ENCODE peak calls at places on chromosomes 7 and 10, in six cellular contexts. One of them, this sample, is unnamed.

GRCh38 chr7:85103962-85104361 is 82.9 kb downstream of the SEMA3D start:
- DNase-seq in brain microvascular endothelial cell: no peak
- DNase-seq in fibroblast of lung: peak
- DNase-seq in astrocyte of the cerebellum: no peak
- DNase-seq in right atrium auricular region: no peak
- DNase-seq in epithelial cell of esophagus: peak
- DNase-seq in this sample: peak

GRCh38 chr7:151010002-151010306 is 14.3 kb downstream of the ATG9B start:
- DNase-seq in brain microvascular endothelial cell: no peak
- DNase-seq in fibroblast of lung: no peak
- DNase-seq in astrocyte of the cerebellum: no peak
- DNase-seq in right atrium auricular region: no peak
- DNase-seq in epithelial cell of esophagus: no peak
- DNase-seq in this sample: no peak

GRCh38 chr7:31416381-31416780 is 75.9 kb upstream of the NEUROD6 start:
- DNase-seq in brain microvascular endothelial cell: no peak
- DNase-seq in fibroblast of lung: no peak
- DNase-seq in astrocyte of the cerebellum: no peak
- DNase-seq in right atrium auricular region: no peak
- DNase-seq in epithelial cell of esophagus: no peak
- DNase-seq in this sample: no peak

GRCh38 chr7:149558149-149558861 is 60.7 kb upstream of the ZNF746 start:
- DNase-seq in brain microvascular endothelial cell: no peak
- DNase-seq in fibroblast of lung: peak
- DNase-seq in astrocyte of the cerebellum: peak
- DNase-seq in right atrium auricular region: no peak
- DNase-seq in epithelial cell of esophagus: peak
- DNase-seq in this sample: no peak

GRCh38 chr7:30166155-30166840 is 31.5 kb downstream of the MTURN start:
- DNase-seq in brain microvascular endothelial cell: no peak
- DNase-seq in fibroblast of lung: no peak
- DNase-seq in astrocyte of the cerebellum: no peak
- DNase-seq in right atrium auricular region: no peak
- DNase-seq in epithelial cell of esophagus: peak
- DNase-seq in this sample: no peak

GRCh38 chr7:151782598-151783448 is 94.1 kb downstream of the PRKAG2 start:
- DNase-seq in brain microvascular endothelial cell: peak
- DNase-seq in fibroblast of lung: peak
- DNase-seq in astrocyte of the cerebellum: no peak
- DNase-seq in right atrium auricular region: peak
- DNase-seq in epithelial cell of esophagus: peak
- DNase-seq in this sample: peak

GRCh38 chr10:21083861-21084260 is 186.8 kb upstream of the NEBL start:
- DNase-seq in brain microvascular endothelial cell: no peak
- DNase-seq in fibroblast of lung: no peak
- DNase-seq in astrocyte of the cerebellum: no peak
- DNase-seq in right atrium auricular region: no peak
- DNase-seq in epithelial cell of esophagus: peak
- DNase-seq in this sample: no peak

GRCh38 chr10:69874464-69874863 is 72.8 kb downstream of the COL13A1 start:
- DNase-seq in brain microvascular endothelial cell: peak
- DNase-seq in fibroblast of lung: peak
- DNase-seq in astrocyte of the cerebellum: no peak
- DNase-seq in right atrium auricular region: no peak
- DNase-seq in epithelial cell of esophagus: peak
- DNase-seq in this sample: peak

GRCh38 chr10:90887555-90887954 is 15.8 kb downstream of the RPP30 start:
- DNase-seq in brain microvascular endothelial cell: no peak
- DNase-seq in fibroblast of lung: no peak
- DNase-seq in astrocyte of the cerebellum: no peak
- DNase-seq in right atrium auricular region: no peak
- DNase-seq in epithelial cell of esophagus: no peak
- DNase-seq in this sample: peak

GRCh38 chr10:101228682-101229274 is 485 bp downstream of the LBX1 start:
- DNase-seq in brain microvascular endothelial cell: no peak
- DNase-seq in fibroblast of lung: no peak
- DNase-seq in astrocyte of the cerebellum: no peak
- DNase-seq in right atrium auricular region: no peak
- DNase-seq in epithelial cell of esophagus: no peak
- DNase-seq in this sample: no peak

GRCh38 chr7:105580022-105580740 is 1.1 kb downstream of the EFCAB10 start:
- DNase-seq in brain microvascular endothelial cell: no peak
- DNase-seq in fibroblast of lung: peak
- DNase-seq in astrocyte of the cerebellum: no peak
- DNase-seq in right atrium auricular region: no peak
- DNase-seq in epithelial cell of esophagus: peak
- DNase-seq in this sample: peak

GRCh38 chr10:28661035-28661434 is 16.3 kb upstream of the BAMBI start:
- DNase-seq in brain microvascular endothelial cell: peak
- DNase-seq in fibroblast of lung: peak
- DNase-seq in astrocyte of the cerebellum: peak
- DNase-seq in right atrium auricular region: no peak
- DNase-seq in epithelial cell of esophagus: peak
- DNase-seq in this sample: peak

GRCh38 chr7:6268023-6268908 is 4.2 kb downstream of the CYTH3 start:
- DNase-seq in brain microvascular endothelial cell: no peak
- DNase-seq in fibroblast of lung: no peak
- DNase-seq in astrocyte of the cerebellum: no peak
- DNase-seq in right atrium auricular region: no peak
- DNase-seq in epithelial cell of esophagus: no peak
- DNase-seq in this sample: no peak

GRCh38 chr10:1136268-1136667 is 80.1 kb downstream of the WDR37 start:
- DNase-seq in brain microvascular endothelial cell: no peak
- DNase-seq in fibroblast of lung: no peak
- DNase-seq in astrocyte of the cerebellum: no peak
- DNase-seq in right atrium auricular region: no peak
- DNase-seq in epithelial cell of esophagus: no peak
- DNase-seq in this sample: no peak

GRCh38 chr7:521221-522070 is 1.8 kb upstream of the PDGFA start:
- DNase-seq in brain microvascular endothelial cell: peak
- DNase-seq in fibroblast of lung: peak
- DNase-seq in astrocyte of the cerebellum: no peak
- DNase-seq in right atrium auricular region: peak
- DNase-seq in epithelial cell of esophagus: no peak
- DNase-seq in this sample: no peak

DNA sequence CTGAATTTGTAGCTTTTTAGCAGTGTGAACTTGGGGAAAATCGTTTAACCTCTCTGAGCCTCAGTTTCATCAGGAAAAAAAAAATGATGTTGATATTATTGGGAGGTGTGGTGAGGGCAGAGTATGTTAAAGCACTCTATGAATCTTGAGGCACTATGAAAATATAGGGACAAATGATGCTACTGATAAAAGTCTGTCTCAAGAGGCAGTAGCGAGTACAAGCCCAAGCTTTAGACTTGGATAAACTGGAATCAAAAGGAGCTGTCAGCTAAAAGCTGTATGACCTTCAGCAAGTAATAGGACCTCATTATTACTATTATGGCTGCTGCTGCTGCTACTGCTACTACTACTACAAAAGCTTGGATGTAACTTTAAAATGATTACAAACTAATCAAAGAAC is 8.4 kb downstream of the ZNF277 start:
- DNase-seq in brain microvascular endothelial cell: no peak
- DNase-seq in fibroblast of lung: no peak
- DNase-seq in astrocyte of the cerebellum: no peak
- DNase-seq in right atrium auricular region: no peak
- DNase-seq in epithelial cell of esophagus: no peak
- DNase-seq in this sample: peak
- TF ChIP-seq CTCF in brain microvascular endothelial cell: no peak
- TF ChIP-seq CTCF in fibroblast of lung: no peak
- TF ChIP-seq CTCF in astrocyte of the cerebellum: peak
- TF ChIP-seq CTCF in right atrium auricular region: no peak
- TF ChIP-seq CTCF in epithelial cell of esophagus: no peak
- TF ChIP-seq CTCF in this sample: no peak

DNA sequence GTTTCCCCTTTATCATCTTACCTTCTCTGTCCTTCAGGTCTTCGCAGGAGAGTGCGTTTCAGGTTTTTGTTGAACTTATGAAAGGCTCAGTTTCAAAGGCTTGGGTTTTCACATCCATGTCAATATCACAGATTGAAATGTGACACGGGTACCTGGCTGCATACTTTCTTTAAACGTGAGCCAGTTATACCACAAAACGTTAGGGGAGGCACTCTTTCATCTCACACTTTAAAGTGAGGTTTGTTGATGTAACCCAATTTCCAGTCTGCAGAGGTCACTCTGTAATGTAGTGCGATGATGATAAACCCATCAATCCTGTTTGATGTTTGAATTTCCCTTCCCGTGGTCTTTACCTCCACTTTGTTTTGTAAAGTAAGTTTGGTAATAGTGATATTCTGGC is 506.9 kb downstream of the SUGCT start:
- DNase-seq in brain microvascular endothelial cell: no peak
- DNase-seq in fibroblast of lung: no peak
- DNase-seq in astrocyte of the cerebellum: no peak
- DNase-seq in right atrium auricular region: no peak
- DNase-seq in epithelial cell of esophagus: no peak
- DNase-seq in this sample: no peak
- H3K4me3 ChIP-seq in brain microvascular endothelial cell: no peak
- H3K4me3 ChIP-seq in fibroblast of lung: no peak
- H3K4me3 ChIP-seq in astrocyte of the cerebellum: no peak
- H3K4me3 ChIP-seq in right atrium auricular region: no peak
- H3K4me3 ChIP-seq in epithelial cell of esophagus: no peak
- H3K4me3 ChIP-seq in this sample: no peak

DNA sequence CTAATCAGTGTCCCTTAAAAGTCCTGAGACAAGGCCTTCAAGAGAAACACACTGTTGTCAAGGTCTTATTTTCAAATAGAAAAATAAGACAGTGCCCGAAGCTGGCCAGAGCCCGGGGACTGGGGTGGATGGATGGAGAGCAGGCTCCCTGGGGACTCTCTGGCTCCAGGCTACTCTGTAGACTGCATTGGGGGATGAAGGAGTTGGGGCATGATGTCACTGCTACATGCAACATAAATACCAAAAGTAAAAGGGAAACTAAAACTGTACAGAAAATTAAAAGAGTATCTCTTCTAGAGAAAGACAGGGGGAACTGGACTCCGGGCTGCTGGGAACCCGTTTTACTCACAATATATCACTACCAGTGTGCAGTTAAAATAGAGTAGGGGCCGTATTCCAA is 629.8 kb downstream of the KCNMA1 start:
- DNase-seq in brain microvascular endothelial cell: no peak
- DNase-seq in fibroblast of lung: no peak
- DNase-seq in astrocyte of the cerebellum: no peak
- DNase-seq in right atrium auricular region: no peak
- DNase-seq in epithelial cell of esophagus: no peak
- DNase-seq in this sample: no peak
- TF ChIP-seq CTCF in brain microvascular endothelial cell: no peak
- TF ChIP-seq CTCF in fibroblast of lung: no peak
- TF ChIP-seq CTCF in astrocyte of the cerebellum: no peak
- TF ChIP-seq CTCF in right atrium auricular region: no peak
- TF ChIP-seq CTCF in epithelial cell of esophagus: no peak
- TF ChIP-seq CTCF in this sample: no peak

GRCh38 chr10:84540022-84540616 is 211.7 kb downstream of the CCSER2 start:
- DNase-seq in brain microvascular endothelial cell: peak
- DNase-seq in fibroblast of lung: peak
- DNase-seq in astrocyte of the cerebellum: peak
- DNase-seq in right atrium auricular region: no peak
- DNase-seq in epithelial cell of esophagus: peak
- DNase-seq in this sample: peak
- H3K4me3 ChIP-seq in brain microvascular endothelial cell: peak
- H3K4me3 ChIP-seq in fibroblast of lung: peak
- H3K4me3 ChIP-seq in astrocyte of the cerebellum: peak
- H3K4me3 ChIP-seq in right atrium auricular region: no peak
- H3K4me3 ChIP-seq in epithelial cell of esophagus: no peak
- H3K4me3 ChIP-seq in this sample: peak

GRCh38 chr10:113474756-113475155 is 78.1 kb upstream of the HABP2 start:
- DNase-seq in brain microvascular endothelial cell: no peak
- DNase-seq in fibroblast of lung: peak
- DNase-seq in astrocyte of the cerebellum: no peak
- DNase-seq in right atrium auricular region: no peak
- DNase-seq in epithelial cell of esophagus: no peak
- DNase-seq in this sample: no peak

GRCh38 chr10:113473851-113474250 is 79.0 kb upstream of the HABP2 start:
- DNase-seq in brain microvascular endothelial cell: no peak
- DNase-seq in fibroblast of lung: peak
- DNase-seq in astrocyte of the cerebellum: peak
- DNase-seq in right atrium auricular region: no peak
- DNase-seq in epithelial cell of esophagus: no peak
- DNase-seq in this sample: peak

GRCh38 chr10:113476673-113477072 is 76.2 kb upstream of the HABP2 start:
- DNase-seq in brain microvascular endothelial cell: no peak
- DNase-seq in fibroblast of lung: no peak
- DNase-seq in astrocyte of the cerebellum: no peak
- DNase-seq in right atrium auricular region: no peak
- DNase-seq in epithelial cell of esophagus: no peak
- DNase-seq in this sample: no peak

GRCh38 chr10:113476191-113476590 is 76.7 kb upstream of the HABP2 start:
- DNase-seq in brain microvascular endothelial cell: no peak
- DNase-seq in fibroblast of lung: peak
- DNase-seq in astrocyte of the cerebellum: no peak
- DNase-seq in right atrium auricular region: no peak
- DNase-seq in epithelial cell of esophagus: no peak
- DNase-seq in this sample: no peak

DNA sequence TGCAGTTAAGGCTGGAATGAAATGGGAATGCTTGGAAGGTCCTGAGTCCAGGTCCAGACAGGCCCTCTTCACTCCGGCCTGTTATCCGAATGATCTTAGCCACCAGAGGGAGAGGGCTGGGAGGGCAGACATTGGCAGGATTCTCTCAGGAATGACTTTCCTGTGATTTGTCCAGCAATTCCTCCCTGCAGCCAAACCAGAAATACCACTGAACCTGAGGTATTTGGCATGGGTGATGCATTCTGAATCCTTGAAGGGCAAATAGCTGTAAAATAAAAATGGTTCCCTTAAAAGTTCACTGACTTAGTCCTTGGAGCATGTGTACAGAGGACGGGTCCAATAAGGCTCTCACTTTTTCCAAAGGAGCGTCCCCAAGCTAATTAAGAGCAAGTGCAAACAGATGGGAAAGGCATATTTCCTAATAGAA is 77.5 kb upstream of the HABP2 start:
- DNase-seq in brain microvascular endothelial cell: no peak
- DNase-seq in fibroblast of lung: peak
- DNase-seq in astrocyte of the cerebellum: peak
- DNase-seq in right atrium auricular region: no peak
- DNase-seq in epithelial cell of esophagus: peak
- DNase-seq in this sample: peak
- TF ChIP-seq CTCF in brain microvascular endothelial cell: no peak
- TF ChIP-seq CTCF in fibroblast of lung: no peak
- TF ChIP-seq CTCF in astrocyte of the cerebellum: peak
- TF ChIP-seq CTCF in right atrium auricular region: no peak
- TF ChIP-seq CTCF in epithelial cell of esophagus: peak
- TF ChIP-seq CTCF in this sample: no peak